ENCODE peak calls at places on chromosomes 6 and 20, in nine cellular contexts. K, W, E, V, H, A, S, M and U are unnamed samples.

GRCh38 chr20:32965581-32966373 is 38.5 kb downstream of the SUN5 start:
- DNase-seq in K (no peak), W (no peak), E (peak; percentile 2), V (peak; percentile 1), H (peak; percentile 22), A (no peak), S (no peak), M (no peak), U (no peak)

GRCh38 chr6:73308712-73309533 is 45.2 kb downstream of the DPPA5 start:
- DNase-seq in K (peak; percentile 22), W (no peak), E (no peak), V (no peak), H (no peak), A (no peak), S (peak; percentile 4), M (peak; percentile 32), U (no peak)

GRCh38 chr20:15857131-15857784 is 716.0 kb downstream of the KIF16B start:
- DNase-seq in K (no peak), W (no peak), E (no peak), V (no peak), H (no peak), A (no peak), S (no peak), M (no peak), U (no peak)

GRCh38 chr20:64113796-64114355 is 6.5 kb upstream of the NPBWR2 start:
- DNase-seq in K (no peak), W (no peak), E (no peak), V (no peak), H (peak; percentile 15), A (no peak), S (no peak), M (no peak), U (no peak)

GRCh38 chr20:53738039-53738944 is 144.7 kb upstream of the ZNF217 start:
- DNase-seq in K (peak; percentile 73), W (no peak), E (no peak), V (peak; percentile 57), H (peak; percentile 85), A (no peak), S (peak; percentile 57), M (peak; percentile 97), U (no peak)

GRCh38 chr6:145705561-145705960 is 29.8 kb downstream of the EPM2A start:
- DNase-seq in K (peak; percentile 78), W (no peak), E (no peak), V (no peak), H (no peak), A (no peak), S (peak; percentile 59), M (peak; percentile 50), U (no peak)

GRCh38 chr6:111521497-111522275 is 38.7 kb upstream of the REV3L start:
- DNase-seq in K (peak; percentile 23), W (no peak), E (no peak), V (no peak), H (no peak), A (no peak), S (no peak), M (no peak), U (no peak)

GRCh38 chr6:128156315-128157111 is 255.7 kb upstream of the THEMIS start:
- DNase-seq in K (no peak), W (no peak), E (no peak), V (no peak), H (no peak), A (no peak), S (no peak), M (no peak), U (no peak)

GRCh38 chr6:25637946-25638345 is 14.1 kb upstream of the SCGN start:
- DNase-seq in K (no peak), W (no peak), E (no peak), V (no peak), H (no peak), A (no peak), S (no peak), M (peak; percentile 42), U (no peak)

GRCh38 chr6:1627884-1628550 is 18.3 kb downstream of the FOXC1 start:
- DNase-seq in K (no peak), W (no peak), E (no peak), V (no peak), H (no peak), A (no peak), S (no peak), M (no peak), U (no peak)

DNA sequence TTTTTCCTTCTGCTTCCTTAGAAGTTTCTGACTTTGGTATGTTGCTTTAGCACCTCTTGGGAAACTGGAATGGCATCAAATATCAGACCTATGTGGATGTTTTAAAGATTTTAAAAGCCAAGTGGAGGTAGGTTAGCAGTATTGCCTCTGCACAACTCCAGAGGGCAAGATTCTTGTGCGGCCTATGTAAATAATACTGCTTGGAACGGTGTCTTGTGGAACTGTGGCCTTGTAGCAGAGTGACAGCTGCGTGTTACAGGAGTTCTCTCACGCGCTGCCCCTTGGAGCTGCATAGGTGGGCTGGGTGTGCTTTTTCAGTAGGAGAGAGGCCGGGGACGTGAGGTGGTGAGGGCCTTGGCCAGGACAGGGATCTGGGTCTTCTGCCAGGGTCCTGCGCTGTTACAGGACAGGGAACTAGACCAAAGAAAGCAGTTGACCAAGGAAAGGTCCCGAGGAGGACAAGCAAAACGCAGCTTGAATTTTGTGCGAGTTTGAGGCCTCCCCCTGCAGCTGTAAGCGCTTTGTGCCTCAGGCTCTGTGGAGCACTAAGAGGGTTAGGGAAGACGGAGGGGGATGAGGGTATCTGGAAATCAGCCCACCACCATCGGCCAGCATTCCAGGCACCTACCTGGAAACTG is 1.5 kb downstream of the TMEM181 start:
- DNase-seq in K (no peak), W (no peak), E (no peak), V (no peak), H (no peak), A (no peak), S (no peak), M (no peak), U (no peak)
- TF ChIP-seq CTCF in K (no peak), W (no peak), E (no peak), V (no peak), H (no peak), A (no peak), S (no peak), M (no peak), U (no peak)

GRCh38 chr20:58853466-58853865 is 950 bp downstream of the GNAS start:
- DNase-seq in K (no peak), W (no peak), E (no peak), V (no peak), H (no peak), A (no peak), S (no peak), M (no peak), U (no peak)

GRCh38 chr20:58851221-58851968 is 693 bp upstream of the GNAS-AS1 start:
- DNase-seq in K (no peak), W (no peak), E (peak; percentile 42), V (no peak), H (no peak), A (no peak), S (no peak), M (no peak), U (no peak)

GRCh38 chr20:58851969-58852458 is 502 bp upstream of the GNAS start:
- DNase-seq in K (no peak), W (no peak), E (no peak), V (no peak), H (no peak), A (no peak), S (no peak), M (no peak), U (no peak)

GRCh38 chr20:58853976-58854637 is 1.6 kb downstream of the GNAS start:
- DNase-seq in K (no peak), W (no peak), E (no peak), V (no peak), H (no peak), A (no peak), S (no peak), M (no peak), U (no peak)

GRCh38 chr20:58852559-58853271 is at the start of gene GNAS:
- DNase-seq in K (peak; percentile 62), W (no peak), E (peak; percentile 77), V (peak; percentile 69), H (no peak), A (no peak), S (peak; percentile 39), M (peak; percentile 73), U (peak; percentile 73)
- TF ChIP-seq CTCF in K (peak; percentile 66), W (no peak), E (peak; percentile 73), V (peak; percentile 73), H (peak; percentile 27), A (peak; percentile 85), S (peak; percentile 86), M (peak; percentile 77), U (peak; percentile 31)

GRCh38 chr6:63066053-63066704 is 145.1 kb upstream of the FKBP1C start:
- DNase-seq in K (no peak), W (no peak), E (peak; percentile 21), V (no peak), H (no peak), A (no peak), S (no peak), M (peak; percentile 52), U (peak; percentile 11)
- TF ChIP-seq CTCF in K (no peak), W (no peak), E (peak; percentile 47), V (peak; percentile 48), H (no peak), A (no peak), S (no peak), M (peak; percentile 22), U (no peak)

GRCh38 chr6:148747493-148748160 is 797 bp downstream of the UST start:
- DNase-seq in K (peak; percentile 20), W (no peak), E (peak; percentile 46), V (peak; percentile 47), H (peak; percentile 52), A (no peak), S (peak; percentile 26), M (peak; percentile 51), U (peak; percentile 43)
- TF ChIP-seq CTCF in K (no peak), W (no peak), E (peak; percentile 22), V (peak; percentile 22), H (no peak), A (no peak), S (peak; percentile 12), M (no peak), U (no peak)

DNA sequence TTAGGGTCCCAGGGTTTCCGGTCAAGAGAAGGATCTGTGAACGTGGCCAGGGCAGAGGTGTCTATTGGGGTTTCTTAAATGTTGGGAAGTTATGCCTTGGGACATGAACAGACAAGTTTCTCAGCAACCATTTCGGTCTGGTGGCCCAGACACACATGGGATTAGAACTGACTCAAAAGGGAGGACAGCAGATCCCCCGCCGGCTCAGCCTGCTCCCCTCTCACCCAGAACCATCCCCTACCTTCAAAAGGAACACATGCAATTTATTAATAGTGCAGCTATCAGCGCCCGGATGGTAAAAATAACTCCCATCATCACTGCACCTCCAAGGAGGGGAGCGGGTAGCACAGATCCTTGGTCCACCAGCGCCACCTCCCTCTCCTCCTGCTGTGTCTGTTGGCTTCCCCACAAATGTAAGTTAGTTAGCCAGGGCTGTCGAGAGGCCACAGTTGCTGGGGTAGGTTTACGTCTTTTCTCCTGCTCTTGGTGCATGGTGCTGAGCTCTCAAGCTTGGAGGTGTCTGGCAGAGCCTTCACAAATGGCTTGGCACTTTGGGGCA is 77.1 kb downstream of the TRAM2 start:
- DNase-seq in K (no peak), W (no peak), E (no peak), V (no peak), H (no peak), A (no peak), S (no peak), M (no peak), U (no peak)
- TF ChIP-seq CTCF in K (no peak), W (no peak), E (peak; percentile 12), V (no peak), H (no peak), A (no peak), S (no peak), M (no peak), U (no peak)